ENCODE peak calls at places on chromosomes 7 and 10, in ten cellular contexts. N is HCT116, T is hepatocyte, E is PC-3, K is GM23248, J is SK-N-SH, S is PC-9, B is GM23338, Z is OCI-LY7, H is Karpas-422. P is an unnamed sample.

GRCh38 chr7:30799206-30799975 is 28.2 kb downstream of the MINDY4 start:
- DNase-seq in B (no peak), K (peak; percentile 99), H (peak; percentile 80), Z (peak; percentile 31), N (no peak), S (peak; percentile 85), T (no peak), E (peak; percentile 92), J (no peak), P (no peak)

GRCh38 chr7:99947608-99948007 is 18.2 kb upstream of the GJC3 start:
- DNase-seq in E (no peak), N (no peak), S (no peak), B (no peak), T (no peak), K (no peak), Z (no peak), H (no peak), J (no peak), P (no peak)

GRCh38 chr10:14429043-14429713 is 98.5 kb upstream of the FRMD4A start:
- DNase-seq in H (no peak), K (no peak), E (no peak), B (peak; percentile 82), J (no peak), Z (no peak), S (no peak), T (no peak), N (no peak), P (no peak)

GRCh38 chr7:142567201-142567600 is 182.1 kb upstream of the PRSS1 start:
- DNase-seq in T (no peak), Z (no peak), S (no peak), J (no peak), K (no peak), B (no peak), E (no peak), H (no peak), N (no peak), P (no peak)

GRCh38 chr7:17099083-17099973 is 199.1 kb upstream of the AHR start:
- DNase-seq in T (peak; percentile 74), Z (no peak), J (no peak), S (peak; percentile 87), E (peak; percentile 96), B (no peak), H (no peak), N (peak; percentile 69), K (peak; percentile 37), P (no peak)

GRCh38 chr7:82247814-82248433 is 195.7 kb downstream of the CACNA2D1 start:
- DNase-seq in H (no peak), N (peak; percentile 8), T (no peak), S (no peak), E (peak; percentile 35), K (peak; percentile 44), J (peak; percentile 41), Z (peak; percentile 15), B (peak; percentile 48), P (peak; percentile 15)

GRCh38 chr10:101451589-101452190 is 97.7 kb downstream of the BTRC start:
- DNase-seq in Z (no peak), E (no peak), S (no peak), N (no peak), T (no peak), B (no peak), H (no peak), K (no peak), J (no peak), P (no peak)

GRCh38 chr10:61795551-61795950 is 105.9 kb upstream of the ARID5B start:
- DNase-seq in T (no peak), J (no peak), Z (no peak), E (peak; percentile 45), H (no peak), N (no peak), K (no peak), B (peak; percentile 33), S (no peak), P (no peak)

GRCh38 chr10:50552308-50552707 is 71.4 kb downstream of the SGMS1 start:
- DNase-seq in H (no peak), J (no peak), B (no peak), N (no peak), S (no peak), T (no peak), E (no peak), Z (no peak), K (peak; percentile 65), P (no peak)

GRCh38 chr10:58894929-58895328 is 281.5 kb upstream of the PHYHIPL start:
- DNase-seq in H (no peak), N (no peak), J (no peak), K (no peak), Z (no peak), T (no peak), S (no peak), B (peak; percentile 14), E (no peak), P (no peak)

GRCh38 chr7:68613897-68614296 is 984.4 kb upstream of the AUTS2 start:
- DNase-seq in S (no peak), N (no peak), E (no peak), Z (no peak), T (no peak), H (no peak), K (no peak), J (no peak), B (no peak), P (no peak)

GRCh38 chr7:68623030-68623429 is 975.2 kb upstream of the AUTS2 start:
- DNase-seq in B (no peak), H (no peak), J (no peak), T (no peak), E (no peak), N (no peak), S (no peak), K (no peak), Z (no peak), P (no peak)

GRCh38 chr7:68622500-68622899 is 975.8 kb upstream of the AUTS2 start:
- DNase-seq in Z (no peak), T (no peak), B (no peak), K (no peak), J (peak; percentile 34), S (no peak), H (no peak), N (no peak), E (no peak), P (no peak)

GRCh38 chr7:68619476-68619875 is 978.8 kb upstream of the AUTS2 start:
- DNase-seq in S (no peak), E (no peak), K (no peak), N (no peak), T (no peak), B (no peak), H (no peak), Z (no peak), J (no peak), P (no peak)
- H2AFZ ChIP-seq in S (no peak overlapping the region), E (no peak overlapping the region), K (no peak overlapping the region), N (no peak overlapping the region), T (no peak overlapping the region), B (no peak overlapping the region), H (no peak overlapping the region), Z (no peak overlapping the region), J (no peak overlapping the region), P (no peak overlapping the region)

DNA sequence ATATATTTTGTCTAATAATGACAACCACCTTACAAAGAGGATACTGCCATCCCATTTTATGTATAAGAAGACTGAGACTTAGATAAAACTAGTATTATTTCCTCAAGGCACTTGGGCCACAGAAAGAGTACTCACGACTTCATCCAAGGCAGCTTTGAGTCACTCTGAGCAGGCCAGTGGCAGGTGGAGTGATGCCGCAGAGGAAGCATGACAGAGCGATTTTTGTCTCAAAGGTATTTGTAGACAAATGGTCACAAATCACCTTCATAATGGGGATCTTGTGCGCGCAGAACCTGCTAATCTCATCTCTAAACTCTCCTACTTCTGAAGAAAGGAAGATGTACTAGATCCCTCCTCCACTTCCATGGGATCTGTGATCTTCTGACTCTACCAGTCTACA is 113.2 kb upstream of the NAMPT start:
- DNase-seq in K (no peak), E (no peak), Z (no peak), J (no peak), S (no peak), T (no peak), N (no peak), B (no peak), H (no peak), P (no peak)
- H3K9me2 ChIP-seq in K (no peaks in the 10 kb centered on the region), E (no peaks in the 10 kb centered on the region), Z (no peaks in the 10 kb centered on the region), J (no peaks in the 10 kb centered on the region), S (no peaks in the 10 kb centered on the region), T (no peaks in the 10 kb centered on the region), N (peaks cover 3% of the 10 kb centered on the region), B (peaks cover 16% of the 10 kb centered on the region), H (no peaks in the 10 kb centered on the region), P (no peaks in the 10 kb centered on the region)

GRCh38 chr10:74936577-74937445 is 110.4 kb downstream of the KAT6B start:
- DNase-seq in H (no peak), E (no peak), K (peak; percentile 35), J (no peak), Z (no peak), T (no peak), S (no peak), N (no peak), B (no peak), P (no peak)
- H3K79me2 ChIP-seq in H (peaks cover 97% of the 10 kb centered on the region), E (peaks cover 89% of the 10 kb centered on the region), K (peaks cover 88% of the 10 kb centered on the region), J (peaks cover 71% of the 10 kb centered on the region), Z (no peaks in the 10 kb centered on the region), T (peaks cover 82% of the 10 kb centered on the region), S (no peaks in the 10 kb centered on the region), N (peaks cover 4% of the 10 kb centered on the region), B (peaks cover 44% of the 10 kb centered on the region), P (peaks cover 24% of the 10 kb centered on the region)

GRCh38 chr10:89759531-89759930 is 58.1 kb downstream of the KIF20B start:
- DNase-seq in N (no peak), Z (no peak), B (no peak), K (no peak), E (no peak), T (no peak), S (no peak), J (no peak), H (no peak), P (no peak)

GRCh38 chr10:89755374-89755773 is 54.0 kb downstream of the KIF20B start:
- DNase-seq in B (no peak), N (no peak), S (no peak), E (no peak), J (no peak), T (no peak), K (no peak), H (no peak), Z (no peak), P (no peak)
- H2AFZ ChIP-seq in B (no peak overlapping the region), N (no peak overlapping the region), S (no peak overlapping the region), E (no peak overlapping the region), J (no peak overlapping the region), T (no peak overlapping the region), K (no peak overlapping the region), H (no peak overlapping the region), Z (no peak overlapping the region), P (no peak overlapping the region)

DNA sequence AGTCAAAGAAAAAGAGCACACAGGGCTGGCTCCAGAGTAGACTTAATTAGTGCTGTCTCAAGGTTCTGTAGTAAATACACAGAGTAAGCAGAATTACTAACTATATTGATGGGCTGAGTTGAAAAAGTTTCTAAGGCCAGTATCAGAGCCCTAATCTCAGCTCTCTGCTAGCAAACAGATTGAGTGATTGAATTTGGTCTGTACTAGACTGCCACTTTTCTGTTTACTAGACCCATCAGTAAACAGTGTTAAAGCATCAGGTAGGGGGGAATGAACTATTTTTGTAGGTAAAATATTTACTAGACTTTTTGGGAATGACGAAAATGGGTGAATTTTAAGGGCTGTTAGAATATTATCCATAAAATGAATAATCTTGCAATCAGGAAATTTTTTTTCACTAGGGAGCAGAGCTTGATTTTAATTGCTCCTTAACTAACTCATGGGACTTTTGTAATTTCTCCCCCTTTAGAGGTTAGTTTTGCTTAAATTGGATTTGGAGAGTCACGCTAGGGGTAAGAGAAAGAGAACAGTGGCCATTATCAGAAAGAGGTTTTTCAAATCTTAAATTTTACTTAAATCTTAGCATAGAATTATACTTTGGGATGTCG is 37.3 kb upstream of the RASGEF1A start:
- DNase-seq in T (no peak), Z (no peak), N (no peak), K (no peak), B (no peak), H (no peak), E (no peak), S (no peak), J (no peak), P (no peak)
- H3K9me2 ChIP-seq in T (no peaks in the 10 kb centered on the region), Z (no peaks in the 10 kb centered on the region), N (no peaks in the 10 kb centered on the region), K (no peaks in the 10 kb centered on the region), B (no peaks in the 10 kb centered on the region), H (no peaks in the 10 kb centered on the region), E (no peaks in the 10 kb centered on the region), S (no peaks in the 10 kb centered on the region), J (no peaks in the 10 kb centered on the region), P (no peaks in the 10 kb centered on the region)

P was measured in MM.1S.